ENCODE peak calls at places on chromosomes 1 and 21, in four cellular contexts. Q is HepG2, A is K562, I is GM12878. D is an unnamed sample.

GRCh38 chr1:172090511-172090817 is 249.2 kb downstream of the DNM3 start:
- DNase-seq in I (no peak), A (no peak), Q (no peak), D (no peak)

GRCh38 chr1:160108888-160109662 is 6.5 kb upstream of the ATP1A2 start:
- DNase-seq in A (peak), Q (peak), I (no peak), D (peak)

GRCh38 chr1:158163000-158163947 is 17.4 kb upstream of the CD1D start:
- DNase-seq in A (no peak), Q (no peak), I (no peak), D (no peak)

GRCh38 chr1:223346311-223346710 is 17.7 kb downstream of the SUSD4 start:
- DNase-seq in Q (no peak), A (no peak), I (no peak), D (no peak)

GRCh38 chr21:45329261-45330074 is 41.8 kb upstream of the POFUT2 start:
- DNase-seq in Q (no peak), I (no peak), A (no peak), D (peak)

GRCh38 chr1:93317207-93317606 is 28.5 kb upstream of the DR1 start:
- DNase-seq in A (no peak), Q (no peak), I (no peak), D (no peak)

GRCh38 chr1:241109039-241109438 is 248.0 kb downstream of the RGS7 start:
- DNase-seq in Q (no peak), I (no peak), A (no peak), D (no peak)

GRCh38 chr1:108758782-108759181 is 12.3 kb downstream of the STXBP3 start:
- DNase-seq in A (no peak), Q (no peak), I (no peak), D (no peak)

GRCh38 chr1:54275349-54275748 is 75.4 kb downstream of the MRPL37 start:
- DNase-seq in Q (no peak), I (no peak), A (no peak), D (no peak)

GRCh38 chr1:201080135-201080534 is 32.1 kb downstream of the CACNA1S start:
- DNase-seq in I (no peak), Q (no peak), A (no peak), D (no peak)

GRCh38 chr1:216055004-216055403 is 368.2 kb downstream of the USH2A start:
- DNase-seq in A (no peak), Q (no peak), I (no peak), D (no peak)

GRCh38 chr1:74908797-74909196 is 175.8 kb downstream of the TYW3 start:
- DNase-seq in I (no peak), A (no peak), Q (no peak), D (no peak)

GRCh38 chr21:44763451-44764318 is 37.9 kb downstream of the UBE2G2 start:
- DNase-seq in Q (no peak), A (no peak), I (no peak), D (no peak)

GRCh38 chr1:41242645-41243171 is 602 bp upstream of the SCMH1 start:
- DNase-seq in A (no peak), Q (no peak), I (no peak), D (no peak)
- TF ChIP-seq POLR2AphosphoS2 in A (no peak), Q (no peak), I (no peak), D (no peak)

GRCh38 chr1:90955769-90956168 is 66.1 kb downstream of the ZNF644 start:
- DNase-seq in I (no peak), Q (no peak), A (no peak), D (no peak)
- TF ChIP-seq POLR2AphosphoS2 in I (no peak), Q (no peak), A (no peak), D (no peak)

GRCh38 chr1:41394405-41394804 is 33.2 kb downstream of the FOXO6 start:
- DNase-seq in Q (no peak), I (no peak), A (no peak), D (no peak)
- TF ChIP-seq POLR2AphosphoS2 in Q (no peak), I (no peak), A (no peak), D (no peak)

GRCh38 chr21:28106370-28106890 is 886.2 kb downstream of the LTN1 start:
- DNase-seq in I (no peak), Q (no peak), A (no peak), D (no peak)
- TF ChIP-seq POLR2AphosphoS2 in I (no peak), Q (no peak), A (no peak), D (no peak)

GRCh38 chr1:25795955-25796806 is 3.8 kb upstream of the SELENON start:
- DNase-seq in A (no peak), I (no peak), Q (no peak), D (no peak)
- TF ChIP-seq POLR2AphosphoS2 in A (no peak), I (no peak), Q (no peak), D (no peak)

DNA sequence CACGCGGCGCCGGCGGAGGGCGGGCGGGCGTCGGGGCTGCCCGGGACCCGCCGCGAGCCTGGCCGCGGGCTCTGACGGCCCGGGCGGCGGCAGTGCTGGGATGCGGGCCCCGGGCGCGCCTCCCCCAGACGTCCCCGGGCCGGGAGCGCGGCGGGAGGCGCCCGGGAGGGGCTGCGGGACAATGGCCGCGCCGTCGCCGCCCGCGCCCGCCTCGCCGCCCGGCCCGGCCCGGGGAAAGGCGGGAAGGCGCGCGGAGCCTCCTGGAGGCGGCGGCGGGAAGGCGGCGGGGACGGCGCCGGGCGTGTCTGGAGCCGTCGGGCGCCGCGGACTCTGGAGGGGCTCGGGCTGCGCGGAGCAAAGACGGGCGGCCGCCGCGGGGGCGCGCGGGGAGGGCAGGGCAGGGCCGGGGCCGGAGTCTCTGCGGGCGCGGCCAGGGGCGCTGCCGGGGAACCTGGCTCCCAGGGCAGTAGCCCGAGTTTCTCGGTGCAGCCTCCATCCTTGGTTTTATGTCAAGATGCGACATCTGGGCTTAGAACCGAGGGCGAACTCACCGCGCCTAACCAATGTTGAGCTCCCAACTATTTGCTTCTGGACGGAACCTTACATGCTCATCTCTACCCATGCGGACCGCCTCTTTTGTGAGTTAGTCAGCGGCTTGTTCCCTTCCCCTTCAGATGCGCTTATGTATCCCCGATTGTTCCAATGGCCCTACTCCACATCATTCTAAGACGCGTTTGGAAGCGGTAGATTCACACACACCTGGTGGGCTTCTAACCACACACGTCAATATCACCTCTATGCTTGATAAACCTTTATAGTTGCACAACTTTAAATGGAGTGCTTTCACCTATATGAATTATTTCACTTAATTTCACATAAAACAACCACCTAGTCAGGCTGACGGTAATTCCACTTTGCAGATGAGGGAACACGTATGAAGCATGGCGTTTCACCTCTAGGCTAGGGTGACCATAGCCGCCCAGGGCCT is 651 bp downstream of the ZBTB8A start:
- DNase-seq in A (peak), I (no peak), Q (no peak), D (peak)
- TF ChIP-seq POLR2AphosphoS2 in A (no peak), I (no peak), Q (no peak), D (no peak)

GRCh38 chr1:173798078-173798477 is 26.4 kb upstream of the DARS2 start:
- DNase-seq in Q (no peak), I (no peak), A (no peak), D (no peak)

DNA sequence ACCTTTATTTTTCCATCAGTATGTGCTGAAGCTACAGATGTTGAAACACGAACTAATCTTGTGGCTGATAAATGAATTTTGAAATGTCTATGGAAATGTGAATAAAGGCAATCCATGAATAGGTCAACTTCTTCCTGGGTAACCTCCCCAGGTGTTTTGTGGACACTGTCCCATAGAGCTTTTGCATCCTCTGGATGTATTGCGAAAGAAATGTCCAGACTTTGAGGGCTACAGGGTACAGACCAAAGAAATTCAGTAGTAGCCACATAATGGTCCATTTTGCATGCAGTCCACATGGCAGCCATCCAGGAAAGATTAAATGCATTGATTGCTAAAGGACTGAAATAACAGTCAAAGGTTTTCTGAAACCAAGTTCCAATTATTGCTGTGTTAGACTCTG is 21.5 kb upstream of the DARS2 start:
- DNase-seq in Q (peak), A (no peak), I (no peak), D (no peak)
- TF ChIP-seq POLR2AphosphoS2 in Q (no peak), A (no peak), I (no peak), D (no peak)

DNA sequence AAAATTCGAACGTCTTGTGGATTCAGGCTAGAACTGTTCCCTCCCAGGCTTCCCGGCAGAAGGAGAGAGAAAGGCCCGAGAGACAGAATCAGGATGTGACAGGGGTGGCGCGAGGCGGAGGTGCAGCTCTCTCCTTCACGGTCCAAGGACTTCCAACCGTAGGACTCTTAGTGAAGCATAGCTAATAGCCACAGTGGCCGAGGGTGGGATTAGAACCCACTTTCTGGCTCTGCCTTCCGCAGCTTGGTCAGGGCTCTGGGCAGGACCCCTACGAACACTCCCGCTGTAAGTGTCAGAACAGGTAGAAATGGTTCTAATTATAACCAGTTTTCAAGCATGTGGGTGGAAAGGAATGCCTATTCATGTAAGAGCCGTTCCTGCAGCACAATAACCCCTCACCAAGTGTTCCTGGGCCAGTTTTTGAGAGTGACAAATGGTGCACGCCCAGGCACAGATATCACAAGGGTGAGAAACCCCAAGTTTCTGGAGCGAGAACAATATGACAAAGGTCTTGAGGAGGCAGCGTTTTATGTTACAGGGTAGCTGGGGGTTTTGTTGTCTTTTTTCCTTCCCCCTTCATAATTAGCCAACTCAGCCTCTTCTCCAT is 86.4 kb downstream of the SYF2 start:
- DNase-seq in I (no peak), Q (no peak), A (no peak), D (no peak)
- TF ChIP-seq POLR2AphosphoS2 in I (no peak), Q (no peak), A (no peak), D (no peak)